ENCODE peak calls at places on chromosomes 7 and 10, in six cellular contexts. One of them, this sample, is unnamed.

GRCh38 chr7:107676249-107676648 is 15.6 kb downstream of the SLC26A4 start:
- DNase-seq in endodermal cell: no peak
- DNase-seq in GM12865: no peak
- DNase-seq in progenitor cell of endocrine pancreas: no peak
- DNase-seq in A549: no peak
- DNase-seq in BJ: no peak
- DNase-seq in this sample: no peak

GRCh38 chr7:101465576-101466196 is 103.0 kb downstream of the COL26A1 start:
- DNase-seq in endodermal cell: no peak
- DNase-seq in GM12865: peak
- DNase-seq in progenitor cell of endocrine pancreas: no peak
- DNase-seq in A549: no peak
- DNase-seq in BJ: no peak
- DNase-seq in this sample: no peak

GRCh38 chr7:5532520-5533335 is 109.1 kb upstream of the TNRC18 start:
- DNase-seq in endodermal cell: peak
- DNase-seq in GM12865: peak
- DNase-seq in progenitor cell of endocrine pancreas: no peak
- DNase-seq in A549: no peak
- DNase-seq in BJ: no peak
- DNase-seq in this sample: no peak

GRCh38 chr7:101688183-101688831 is 59.2 kb upstream of the MYL10 start:
- DNase-seq in endodermal cell: peak
- DNase-seq in GM12865: peak
- DNase-seq in progenitor cell of endocrine pancreas: peak
- DNase-seq in A549: peak
- DNase-seq in BJ: no peak
- DNase-seq in this sample: peak

GRCh38 chr10:84341538-84341856 is 13.1 kb downstream of the CCSER2 start:
- DNase-seq in endodermal cell: peak
- DNase-seq in GM12865: no peak
- DNase-seq in progenitor cell of endocrine pancreas: no peak
- DNase-seq in A549: no peak
- DNase-seq in BJ: no peak
- DNase-seq in this sample: no peak

GRCh38 chr10:84360634-84361365 is 32.4 kb downstream of the CCSER2 start:
- DNase-seq in endodermal cell: no peak
- DNase-seq in GM12865: no peak
- DNase-seq in progenitor cell of endocrine pancreas: no peak
- DNase-seq in A549: no peak
- DNase-seq in BJ: peak
- DNase-seq in this sample: no peak

GRCh38 chr10:60413306-60414012 is 23.8 kb upstream of the ANK3 start:
- DNase-seq in endodermal cell: no peak
- DNase-seq in GM12865: no peak
- DNase-seq in progenitor cell of endocrine pancreas: no peak
- DNase-seq in A549: no peak
- DNase-seq in BJ: no peak
- DNase-seq in this sample: no peak

GRCh38 chr10:36254191-36254590 is 612.1 kb upstream of the FZD8 start:
- DNase-seq in endodermal cell: no peak
- DNase-seq in GM12865: no peak
- DNase-seq in progenitor cell of endocrine pancreas: no peak
- DNase-seq in A549: no peak
- DNase-seq in BJ: no peak
- DNase-seq in this sample: no peak

GRCh38 chr7:124536156-124536762 is 229.3 kb downstream of the GPR37 start:
- DNase-seq in endodermal cell: no peak
- DNase-seq in GM12865: no peak
- DNase-seq in progenitor cell of endocrine pancreas: no peak
- DNase-seq in A549: no peak
- DNase-seq in BJ: no peak
- DNase-seq in this sample: no peak

GRCh38 chr10:97196213-97197029 is 10.7 kb upstream of the SLIT1 start:
- DNase-seq in endodermal cell: peak
- DNase-seq in GM12865: peak
- DNase-seq in progenitor cell of endocrine pancreas: peak
- DNase-seq in A549: peak
- DNase-seq in BJ: no peak
- DNase-seq in this sample: peak

GRCh38 chr7:16447867-16448266 is 17.7 kb downstream of the SOSTDC1 start:
- DNase-seq in endodermal cell: no peak
- DNase-seq in GM12865: no peak
- DNase-seq in progenitor cell of endocrine pancreas: no peak
- DNase-seq in A549: no peak
- DNase-seq in BJ: no peak
- DNase-seq in this sample: no peak

GRCh38 chr7:149799397-149800168 is 26.2 kb upstream of the ZNF467 start:
- DNase-seq in endodermal cell: peak
- DNase-seq in GM12865: peak
- DNase-seq in progenitor cell of endocrine pancreas: peak
- DNase-seq in A549: no peak
- DNase-seq in BJ: no peak
- DNase-seq in this sample: no peak

GRCh38 chr7:909358-910329 is 33.3 kb downstream of the GET4 start:
- DNase-seq in endodermal cell: peak
- DNase-seq in GM12865: no peak
- DNase-seq in progenitor cell of endocrine pancreas: no peak
- DNase-seq in A549: peak
- DNase-seq in BJ: no peak
- DNase-seq in this sample: no peak

GRCh38 chr10:110609592-110609991 is 34.5 kb upstream of the RBM20 start:
- DNase-seq in endodermal cell: no peak
- DNase-seq in GM12865: no peak
- DNase-seq in progenitor cell of endocrine pancreas: no peak
- DNase-seq in A549: peak
- DNase-seq in BJ: no peak
- DNase-seq in this sample: no peak

GRCh38 chr10:88880287-88881094 is 446 bp downstream of the STAMBPL1 start:
- DNase-seq in endodermal cell: peak
- DNase-seq in GM12865: peak
- DNase-seq in progenitor cell of endocrine pancreas: peak
- DNase-seq in A549: peak
- DNase-seq in BJ: no peak
- DNase-seq in this sample: peak

GRCh38 chr10:100507357-100507732 is 12.3 kb downstream of the SEC31B start:
- DNase-seq in endodermal cell: no peak
- DNase-seq in GM12865: no peak
- DNase-seq in progenitor cell of endocrine pancreas: no peak
- DNase-seq in A549: no peak
- DNase-seq in BJ: no peak
- DNase-seq in this sample: no peak

GRCh38 chr7:150941983-150942590 is 36.0 kb downstream of the KCNH2 start:
- DNase-seq in endodermal cell: peak
- DNase-seq in GM12865: peak
- DNase-seq in progenitor cell of endocrine pancreas: no peak
- DNase-seq in A549: no peak
- DNase-seq in BJ: no peak
- DNase-seq in this sample: no peak

GRCh38 chr10:23342213-23342884 is 2.2 kb downstream of the C10orf67 start:
- DNase-seq in endodermal cell: no peak
- DNase-seq in GM12865: no peak
- DNase-seq in progenitor cell of endocrine pancreas: no peak
- DNase-seq in A549: no peak
- DNase-seq in BJ: no peak
- DNase-seq in this sample: no peak

GRCh38 chr10:30115391-30116253 is 56.2 kb upstream of the JCAD start:
- DNase-seq in endodermal cell: no peak
- DNase-seq in GM12865: no peak
- DNase-seq in progenitor cell of endocrine pancreas: no peak
- DNase-seq in A549: no peak
- DNase-seq in BJ: no peak
- DNase-seq in this sample: no peak

GRCh38 chr7:141431143-141431479 is 120.1 kb upstream of the AGK start:
- DNase-seq in endodermal cell: no peak
- DNase-seq in GM12865: no peak
- DNase-seq in progenitor cell of endocrine pancreas: no peak
- DNase-seq in A549: no peak
- DNase-seq in BJ: no peak
- DNase-seq in this sample: no peak

GRCh38 chr10:103473261-103473671 is 5.8 kb downstream of the CALHM3 start:
- DNase-seq in endodermal cell: peak
- DNase-seq in GM12865: no peak
- DNase-seq in progenitor cell of endocrine pancreas: no peak
- DNase-seq in A549: no peak
- DNase-seq in BJ: no peak
- DNase-seq in this sample: no peak

DNA sequence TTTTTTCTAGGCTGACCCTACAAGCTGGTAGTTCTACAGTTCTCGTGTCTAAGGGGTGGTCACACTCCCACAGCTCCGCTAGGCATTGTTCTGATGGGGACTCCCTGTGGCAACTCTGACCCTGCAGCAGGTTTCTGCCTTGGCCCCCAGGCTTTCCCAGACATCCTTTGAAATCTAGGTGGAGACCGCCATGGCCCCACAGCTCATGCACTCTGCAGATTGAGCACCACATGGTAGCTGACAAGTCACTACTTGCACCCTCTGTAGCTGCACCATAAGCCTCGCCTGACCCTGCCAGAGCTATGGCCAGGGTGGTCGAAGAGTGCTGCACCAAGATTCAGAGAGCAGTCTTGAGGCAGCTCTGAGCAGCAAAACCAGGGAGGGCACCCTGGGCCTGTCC is 275.6 kb downstream of the LHFPL3 start:
- DNase-seq in endodermal cell: no peak
- DNase-seq in GM12865: no peak
- DNase-seq in progenitor cell of endocrine pancreas: no peak
- DNase-seq in A549: no peak
- DNase-seq in BJ: no peak
- DNase-seq in this sample: no peak
- TF ChIP-seq CTCF in endodermal cell: no peak
- TF ChIP-seq CTCF in GM12865: no peak
- TF ChIP-seq CTCF in progenitor cell of endocrine pancreas: no peak
- TF ChIP-seq CTCF in A549: no peak
- TF ChIP-seq CTCF in BJ: no peak
- TF ChIP-seq CTCF in this sample: no peak

GRCh38 chr7:66119502-66119901 is 4.9 kb downstream of the CRCP start:
- DNase-seq in endodermal cell: no peak
- DNase-seq in GM12865: no peak
- DNase-seq in progenitor cell of endocrine pancreas: no peak
- DNase-seq in A549: no peak
- DNase-seq in BJ: no peak
- DNase-seq in this sample: no peak

GRCh38 chr7:66110861-66111260 is 3.8 kb upstream of the CRCP start:
- DNase-seq in endodermal cell: no peak
- DNase-seq in GM12865: no peak
- DNase-seq in progenitor cell of endocrine pancreas: no peak
- DNase-seq in A549: peak
- DNase-seq in BJ: peak
- DNase-seq in this sample: no peak

GRCh38 chr7:66118603-66119002 is 4.0 kb downstream of the CRCP start:
- DNase-seq in endodermal cell: no peak
- DNase-seq in GM12865: no peak
- DNase-seq in progenitor cell of endocrine pancreas: no peak
- DNase-seq in A549: no peak
- DNase-seq in BJ: no peak
- DNase-seq in this sample: no peak

GRCh38 chr7:66114743-66115727 is at the start of gene CRCP:
- DNase-seq in endodermal cell: peak
- DNase-seq in GM12865: peak
- DNase-seq in progenitor cell of endocrine pancreas: peak
- DNase-seq in A549: peak
- DNase-seq in BJ: no peak
- DNase-seq in this sample: peak
- TF ChIP-seq CTCF in endodermal cell: no peak
- TF ChIP-seq CTCF in GM12865: peak
- TF ChIP-seq CTCF in progenitor cell of endocrine pancreas: peak
- TF ChIP-seq CTCF in A549: no peak
- TF ChIP-seq CTCF in BJ: peak
- TF ChIP-seq CTCF in this sample: peak

GRCh38 chr10:86310702-86311101 is 55.9 kb downstream of the GRID1 start:
- DNase-seq in endodermal cell: peak
- DNase-seq in GM12865: no peak
- DNase-seq in progenitor cell of endocrine pancreas: no peak
- DNase-seq in A549: no peak
- DNase-seq in BJ: no peak
- DNase-seq in this sample: no peak
- TF ChIP-seq CTCF in endodermal cell: no peak
- TF ChIP-seq CTCF in GM12865: no peak
- TF ChIP-seq CTCF in progenitor cell of endocrine pancreas: no peak
- TF ChIP-seq CTCF in A549: no peak
- TF ChIP-seq CTCF in BJ: no peak
- TF ChIP-seq CTCF in this sample: no peak

DNA sequence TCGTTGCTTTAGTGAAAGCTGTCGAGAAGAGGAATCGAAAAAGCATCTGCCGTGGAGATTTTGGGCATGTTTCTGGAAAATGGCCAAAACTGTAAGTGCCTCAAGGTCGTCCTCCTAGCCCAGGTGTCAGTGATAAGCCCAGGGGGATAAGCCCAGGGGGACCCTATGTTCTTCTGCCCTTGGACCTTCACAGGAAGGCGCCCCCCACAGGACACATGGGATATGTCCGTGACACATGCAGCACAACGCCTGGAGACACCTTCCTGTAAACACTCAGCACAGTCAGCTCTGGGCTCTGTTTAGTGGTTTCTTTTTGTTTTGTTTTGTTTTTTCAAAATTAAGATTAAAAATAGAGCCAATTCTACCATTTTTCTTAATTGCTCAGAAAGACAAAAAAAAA is 272.7 kb downstream of the KLF6 start:
- DNase-seq in endodermal cell: peak
- DNase-seq in GM12865: no peak
- DNase-seq in progenitor cell of endocrine pancreas: no peak
- DNase-seq in A549: no peak
- DNase-seq in BJ: no peak
- DNase-seq in this sample: no peak
- TF ChIP-seq CTCF in endodermal cell: peak
- TF ChIP-seq CTCF in GM12865: no peak
- TF ChIP-seq CTCF in progenitor cell of endocrine pancreas: no peak
- TF ChIP-seq CTCF in A549: no peak
- TF ChIP-seq CTCF in BJ: no peak
- TF ChIP-seq CTCF in this sample: no peak

GRCh38 chr7:95899919-95900513 is 127.7 kb downstream of the DYNC1I1 start:
- DNase-seq in endodermal cell: peak
- DNase-seq in GM12865: no peak
- DNase-seq in progenitor cell of endocrine pancreas: no peak
- DNase-seq in A549: no peak
- DNase-seq in BJ: no peak
- DNase-seq in this sample: no peak
- TF ChIP-seq CTCF in endodermal cell: peak
- TF ChIP-seq CTCF in GM12865: no peak
- TF ChIP-seq CTCF in progenitor cell of endocrine pancreas: peak
- TF ChIP-seq CTCF in A549: no peak
- TF ChIP-seq CTCF in BJ: no peak
- TF ChIP-seq CTCF in this sample: no peak

DNA sequence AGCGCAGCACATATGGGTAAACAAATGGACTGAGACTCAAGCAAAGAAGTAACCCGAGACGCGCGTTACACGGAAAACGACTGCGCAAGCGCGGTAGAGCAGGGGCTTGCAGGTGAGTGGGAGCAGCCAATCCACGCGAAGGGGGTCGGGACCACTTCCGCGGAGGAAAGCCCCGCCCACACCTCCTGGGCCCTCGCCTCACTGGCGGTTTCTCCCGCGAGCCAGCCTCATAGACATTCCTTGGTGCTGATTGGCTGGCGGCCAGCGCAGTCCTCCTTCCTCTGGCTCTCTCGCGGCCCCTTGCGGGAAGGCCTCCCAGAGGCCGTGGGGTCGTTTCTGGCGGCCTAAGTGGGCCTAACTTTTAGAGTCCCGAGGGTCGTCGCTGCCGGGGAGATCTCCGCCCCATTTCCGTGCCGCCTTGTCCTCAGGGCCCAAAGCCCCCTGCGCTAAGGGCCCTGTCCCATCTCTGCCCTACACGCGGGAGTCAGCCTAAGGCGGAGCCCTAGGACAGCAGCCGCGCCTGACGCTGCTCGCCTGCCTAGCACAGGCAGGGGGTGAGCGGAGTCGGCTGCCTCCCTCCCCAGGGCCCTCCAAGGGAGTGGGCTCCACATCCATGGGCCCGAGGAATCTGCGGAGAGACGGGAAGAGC is 9.1 kb upstream of the FXYD4 start:
- DNase-seq in endodermal cell: peak
- DNase-seq in GM12865: peak
- DNase-seq in progenitor cell of endocrine pancreas: peak
- DNase-seq in A549: peak
- DNase-seq in BJ: peak
- DNase-seq in this sample: peak
- TF ChIP-seq CTCF in endodermal cell: peak
- TF ChIP-seq CTCF in GM12865: peak
- TF ChIP-seq CTCF in progenitor cell of endocrine pancreas: peak
- TF ChIP-seq CTCF in A549: peak
- TF ChIP-seq CTCF in BJ: peak
- TF ChIP-seq CTCF in this sample: no peak

This sample was measured in neural crest cell.